ENCODE peak calls at places on chromosomes 13 and 19, in six cellular contexts. P is lung; U is cardiac muscle cell; W is CD4-positive, alpha-beta T cell; N is neural crest cell; Y is epithelial cell of proximal tubule. T is an unnamed sample.

GRCh38 chr19:37902668-37903067 is 3.7 kb downstream of the WDR87 start:
- DNase-seq in N (peak), W (peak), U (peak), P (peak), Y (no peak), T (peak)

GRCh38 chr13:34675626-34676025 is 266.4 kb upstream of the NBEA start:
- DNase-seq in U (peak), Y (no peak), P (no peak), N (no peak), W (no peak), T (no peak)

GRCh38 chr19:32870154-32870573 is 597 bp upstream of the SLC7A9 start:
- DNase-seq in W (no peak), N (no peak), Y (no peak), U (no peak), P (no peak), T (peak)

GRCh38 chr13:45928843-45929242 is 77.3 kb upstream of the SIAH3 start:
- DNase-seq in U (peak), P (no peak), Y (peak), W (no peak), N (no peak), T (no peak)

GRCh38 chr19:12872941-12873890 is 8.0 kb downstream of the DNASE2 start:
- DNase-seq in U (peak), N (no peak), P (peak), W (peak), Y (peak), T (no peak)

GRCh38 chr13:67574320-67575233 is 344.4 kb upstream of the PCDH9 start:
- DNase-seq in P (no peak), N (no peak), Y (peak), U (no peak), W (no peak), T (no peak)

GRCh38 chr19:40578442-40578908 is 1.8 kb downstream of the SHKBP1 start:
- DNase-seq in W (no peak), Y (no peak), U (peak), N (no peak), P (no peak), T (no peak)

GRCh38 chr13:99926014-99926731 is 45.4 kb downstream of the ZIC5 start:
- DNase-seq in U (no peak), W (no peak), N (no peak), P (no peak), Y (no peak), T (no peak)

GRCh38 chr19:45827459-45828093 is 12.5 kb upstream of the RSPH6A start:
- DNase-seq in N (no peak), W (no peak), Y (no peak), U (no peak), P (no peak), T (no peak)

GRCh38 chr19:8174706-8175105 is 25.3 kb upstream of the FBN3 start:
- DNase-seq in N (no peak), P (no peak), W (no peak), Y (peak), U (no peak), T (no peak)

GRCh38 chr19:29378543-29379105 is 147.2 kb upstream of the VSTM2B start:
- DNase-seq in U (no peak), Y (no peak), P (peak), W (no peak), N (no peak), T (peak)

GRCh38 chr13:48144413-48145035 is 49.6 kb upstream of the MED4 start:
- DNase-seq in U (peak), N (no peak), W (no peak), Y (no peak), P (no peak), T (no peak)

GRCh38 chr13:30033681-30034447 is 183.4 kb upstream of the UBL3 start:
- DNase-seq in U (peak), N (no peak), W (no peak), P (no peak), Y (no peak), T (no peak)

GRCh38 chr19:20238025-20238623 is 71.1 kb downstream of the ZNF486 start:
- DNase-seq in Y (peak), N (peak), U (peak), W (peak), P (peak), T (peak)

GRCh38 chr13:38767506-38768265 is 80.8 kb downstream of the FREM2 start:
- DNase-seq in N (no peak), Y (no peak), U (peak), P (no peak), W (no peak), T (no peak)

GRCh38 chr19:2345794-2346663 is 14.0 kb upstream of the TMPRSS9 start:
- DNase-seq in U (peak), W (no peak), Y (no peak), N (no peak), P (no peak), T (no peak)

GRCh38 chr19:46815833-46816627 is 27.6 kb upstream of the SLC1A5 start:
- DNase-seq in W (no peak), N (no peak), Y (no peak), U (no peak), P (no peak), T (no peak)

GRCh38 chr13:49086711-49087110 is 111.0 kb downstream of the FNDC3A start:
- DNase-seq in P (no peak), Y (no peak), U (peak), W (no peak), N (no peak), T (no peak)

GRCh38 chr13:112451512-112452379 is 75.6 kb downstream of the SPACA7 start:
- DNase-seq in N (no peak), U (no peak), Y (no peak), P (peak), W (no peak), T (no peak)

GRCh38 chr13:65453982-65454381 is 1776.2 kb downstream of the PCDH9 start:
- DNase-seq in P (no peak), U (no peak), N (no peak), W (no peak), Y (no peak), T (no peak)

GRCh38 chr19:13935765-13936486 is 2.3 kb downstream of the PODNL1 start:
- DNase-seq in P (no peak), Y (no peak), N (no peak), W (no peak), U (peak), T (no peak)

GRCh38 chr19:23527797-23528196 is 132.5 kb upstream of the ZNF91 start:
- DNase-seq in W (no peak), N (no peak), U (no peak), P (no peak), Y (no peak), T (no peak)

GRCh38 chr13:75492389-75492788 is 10.4 kb upstream of the TBC1D4 start:
- DNase-seq in P (no peak), N (no peak), Y (no peak), U (peak), W (no peak), T (no peak)

GRCh38 chr19:1513492-1514294 is 874 bp upstream of the ADAMTSL5 start:
- DNase-seq in U (peak), P (peak), Y (no peak), N (no peak), W (peak), T (no peak)

GRCh38 chr19:14361824-14362223 is 19.4 kb upstream of the ADGRE5 start:
- DNase-seq in N (no peak), W (peak), Y (no peak), P (no peak), U (peak), T (no peak)

GRCh38 chr13:49569993-49570689 is 15.2 kb downstream of the RCBTB1 start:
- DNase-seq in P (no peak), N (no peak), U (no peak), Y (no peak), W (no peak), T (no peak)

GRCh38 chr13:47546963-47547345 is 454.1 kb downstream of the SUCLA2 start:
- DNase-seq in W (no peak), P (no peak), N (no peak), Y (no peak), U (no peak), T (no peak)

GRCh38 chr19:19120308-19121156 is 17.7 kb downstream of the TMEM161A start:
- DNase-seq in Y (no peak), U (peak), W (no peak), N (peak), P (peak), T (peak)

GRCh38 chr19:18460313-18460712 is 22.4 kb upstream of the ISYNA1 start:
- DNase-seq in N (no peak), U (peak), W (no peak), Y (no peak), P (no peak), T (no peak)

GRCh38 chr13:47332149-47332548 is 435.3 kb upstream of the HTR2A start:
- DNase-seq in Y (peak), U (peak), W (no peak), P (no peak), N (no peak), T (no peak)

GRCh38 chr19:52592301-52592700 is 22.2 kb downstream of the ZNF701 start:
- DNase-seq in Y (no peak), U (no peak), W (no peak), P (no peak), N (no peak), T (no peak)

DNA sequence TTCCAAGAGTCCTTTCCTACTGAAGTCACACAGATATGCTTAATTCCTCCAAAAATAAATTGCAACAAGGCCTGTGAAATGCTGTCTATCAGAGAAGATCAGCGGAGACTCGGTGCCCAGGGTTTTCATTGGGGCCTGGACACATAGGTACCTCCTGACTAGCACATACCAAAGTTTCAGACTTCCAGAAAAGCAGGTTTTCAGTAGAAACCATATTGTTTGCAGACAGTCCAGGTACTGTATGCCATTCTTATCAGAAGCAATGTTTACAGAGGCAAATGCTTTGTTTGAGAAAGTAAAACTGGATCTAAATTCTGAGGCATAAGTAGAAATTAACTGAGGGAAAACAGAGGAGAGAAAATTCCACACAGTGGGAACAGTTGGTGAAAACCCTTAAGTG is 12.8 kb downstream of the ZNF229 start:
- DNase-seq in P (no peak), W (no peak), N (no peak), U (no peak), Y (no peak), T (no peak)
- TF ChIP-seq CTCF in P (no peak), W (no peak), N (no peak), U (no peak), Y (no peak), T (no peak)

GRCh38 chr19:10965398-10965797 is 4.6 kb downstream of the SMARCA4 start:
- DNase-seq in Y (no peak), W (no peak), N (no peak), U (no peak), P (no peak), T (no peak)

GRCh38 chr19:10966809-10967208 is 6.0 kb downstream of the SMARCA4 start:
- DNase-seq in Y (no peak), U (no peak), P (no peak), N (no peak), W (no peak), T (no peak)

GRCh38 chr19:10963865-10964264 is 3.0 kb downstream of the SMARCA4 start:
- DNase-seq in W (no peak), N (no peak), P (no peak), Y (no peak), U (no peak), T (no peak)

GRCh38 chr19:10962863-10963262 is 2.0 kb downstream of the SMARCA4 start:
- DNase-seq in U (no peak), W (no peak), P (no peak), N (no peak), Y (no peak), T (no peak)

GRCh38 chr19:10964903-10965302 is 4.1 kb downstream of the SMARCA4 start:
- DNase-seq in P (no peak), N (no peak), W (no peak), U (no peak), Y (no peak), T (no peak)
- TF ChIP-seq CTCF in P (no peak), N (peak), W (no peak), U (no peak), Y (peak), T (peak)

GRCh38 chr19:6020972-6021805 is 43.2 kb upstream of the RANBP3 start:
- DNase-seq in Y (no peak), N (no peak), U (no peak), W (no peak), P (no peak), T (no peak)

GRCh38 chr19:6017576-6017975 is 39.6 kb upstream of the RANBP3 start:
- DNase-seq in W (no peak), P (no peak), Y (no peak), U (no peak), N (no peak), T (no peak)

GRCh38 chr19:6020166-6020967 is 42.4 kb upstream of the RANBP3 start:
- DNase-seq in P (no peak), U (peak), W (no peak), N (no peak), Y (no peak), T (peak)

GRCh38 chr19:6015841-6016545 is 38.1 kb upstream of the RANBP3 start:
- DNase-seq in P (no peak), Y (no peak), W (no peak), U (no peak), N (no peak), T (no peak)

DNA sequence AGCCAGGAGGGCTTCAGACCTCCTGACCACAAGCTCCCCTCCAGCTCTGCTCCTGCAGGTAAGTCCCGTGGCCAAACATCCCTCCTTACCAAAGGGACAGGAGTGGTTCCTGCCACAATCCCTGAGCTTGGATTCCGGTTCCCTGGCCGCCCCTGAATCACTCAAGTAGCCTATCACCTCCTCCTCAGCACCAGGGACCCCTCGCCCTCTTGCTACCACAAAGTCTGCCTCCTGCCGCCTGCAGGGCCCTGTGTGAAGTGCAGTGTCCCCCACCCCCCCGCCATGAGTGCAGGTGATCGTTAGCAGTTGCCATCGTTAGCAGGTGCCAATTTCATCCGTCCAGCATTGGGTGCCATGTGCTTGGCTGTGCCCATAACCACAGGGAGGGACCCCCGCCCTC is 40.8 kb upstream of the RANBP3 start:
- DNase-seq in N (no peak), Y (no peak), U (no peak), P (no peak), W (no peak), T (no peak)
- TF ChIP-seq CTCF in N (no peak), Y (peak), U (peak), P (no peak), W (no peak), T (peak)

DNA sequence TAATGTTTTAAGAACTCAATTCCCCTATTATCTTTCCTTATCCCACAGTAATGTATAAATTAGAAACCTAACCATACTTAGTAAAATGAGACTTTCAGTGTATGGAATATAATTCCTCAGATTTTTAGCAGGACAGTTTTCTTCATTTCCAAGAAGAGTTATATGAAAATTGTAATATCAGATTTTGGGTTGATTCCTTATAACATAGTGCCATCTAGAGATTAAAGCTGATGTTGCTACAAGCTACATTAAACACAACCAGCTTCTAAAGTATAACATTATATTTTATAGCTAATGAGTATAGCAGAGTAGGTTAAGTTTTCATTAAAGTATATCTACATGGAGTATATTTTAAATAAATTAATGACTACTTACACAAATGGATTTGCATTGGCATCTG is 99.7 kb upstream of the MIR17HG start:
- DNase-seq in P (no peak), N (no peak), Y (no peak), W (no peak), U (peak), T (no peak)
- TF ChIP-seq CTCF in P (no peak), N (peak), Y (peak), W (no peak), U (peak), T (peak)

GRCh38 chr19:4386038-4386782 is 14.1 kb downstream of the SH3GL1 start:
- DNase-seq in N (no peak), P (no peak), U (no peak), Y (no peak), W (no peak), T (no peak)
- TF ChIP-seq CTCF in N (peak), P (no peak), U (no peak), Y (peak), W (no peak), T (no peak)

DNA sequence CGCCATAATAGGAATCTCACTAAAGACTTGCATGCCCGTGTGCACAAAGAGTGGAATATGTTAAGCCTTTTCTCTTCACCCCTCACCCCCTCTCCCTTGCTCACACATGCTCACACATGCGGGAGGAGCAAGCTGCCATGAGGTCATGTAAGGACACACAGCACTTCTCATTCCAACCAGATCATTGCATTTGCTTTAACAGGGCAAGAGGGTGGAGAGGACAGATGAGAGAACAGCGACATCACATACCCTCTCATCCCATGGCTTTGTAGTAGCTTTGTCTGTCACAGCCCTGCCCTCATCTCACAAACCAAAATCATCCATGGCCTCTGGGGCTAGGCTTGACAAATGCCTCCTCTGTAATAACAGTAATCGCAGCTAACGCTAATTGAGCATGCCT is 145.6 kb upstream of the FRY start:
- DNase-seq in N (no peak), U (peak), W (no peak), P (no peak), Y (no peak), T (no peak)
- TF ChIP-seq CTCF in N (no peak), U (no peak), W (no peak), P (no peak), Y (no peak), T (no peak)

T was measured in progenitor cell of endocrine pancreas.